ENCODE peak calls at places on chromosomes 12 and 14, in five cellular contexts. H is tibial artery, K is small intestine, T is upper lobe of right lung, G is OCI-LY7. R is an unnamed sample.
A peak's percentile ranks its signal among the peaks of the same experiment; 100 is the strongest.

GRCh38 chr12:52320784-52321400 is at the start of gene KRT83:
- DNase-seq in H (peak; percentile 46), K (no peak), T (no peak), G (no peak), R (no peak)

GRCh38 chr14:101819251-101819990 is 57.9 kb downstream of the PPP2R5C start:
- DNase-seq in H (no peak), K (peak; percentile 52), T (no peak), G (no peak), R (no peak)

GRCh38 chr14:59133202-59133601 is 55.3 kb upstream of the DAAM1 start:
- DNase-seq in H (no peak), K (no peak), T (no peak), G (no peak), R (no peak)

GRCh38 chr14:67571991-67572323 is 28.1 kb downstream of the PIGH start:
- DNase-seq in H (peak; percentile 50), K (peak; percentile 13), T (peak; percentile 61), G (no peak), R (no peak)

GRCh38 chr14:50311337-50311973 is 574 bp downstream of the L2HGDH start:
- DNase-seq in H (no peak), K (no peak), T (no peak), G (no peak), R (no peak)

GRCh38 chr12:64691793-64692583 is 67.2 kb downstream of the GNS start:
- DNase-seq in H (no peak), K (no peak), T (no peak), G (no peak), R (no peak)

GRCh38 chr14:20757963-20758362 is 10.2 kb upstream of the EDDM3B start:
- DNase-seq in H (no peak), K (peak; percentile 28), T (no peak), G (peak; percentile 20), R (no peak)

GRCh38 chr12:642633-643477 is 20.4 kb downstream of the NINJ2 start:
- DNase-seq in H (peak; percentile 87), K (peak; percentile 84), T (peak; percentile 94), G (peak; percentile 87), R (peak; percentile 82)

GRCh38 chr12:71810905-71811304 is 28.7 kb upstream of the TBC1D15 start:
- DNase-seq in H (no peak), K (peak; percentile 67), T (no peak), G (no peak), R (no peak)

GRCh38 chr12:121499929-121500793 is 80.7 kb downstream of the KDM2B start:
- DNase-seq in H (peak; percentile 85), K (peak; percentile 74), T (peak; percentile 89), G (peak; percentile 77), R (peak; percentile 79)

GRCh38 chr12:120903818-120904773 is at the start of gene SPPL3:
- DNase-seq in H (peak; percentile 94), K (peak; percentile 90), T (peak; percentile 96), G (peak; percentile 95), R (peak; percentile 95)

GRCh38 chr12:64385468-64385867 is 5.1 kb downstream of the C12orf56 start:
- DNase-seq in H (no peak), K (no peak), T (no peak), G (no peak), R (no peak)

GRCh38 chr12:44550377-44550776 is 325.7 kb downstream of the NELL2 start:
- DNase-seq in H (no peak), K (no peak), T (no peak), G (no peak), R (no peak)

GRCh38 chr14:46197856-46198255 is 453.7 kb downstream of the RPL10L start:
- DNase-seq in H (no peak), K (no peak), T (no peak), G (no peak), R (no peak)

GRCh38 chr12:3928538-3929220 is 55.5 kb upstream of the PARP11 start:
- DNase-seq in H (no peak), K (no peak), T (no peak), G (no peak), R (no peak)

GRCh38 chr14:75610839-75611238 is 32.4 kb downstream of the FLVCR2 start:
- DNase-seq in H (no peak), K (no peak), T (no peak), G (no peak), R (no peak)

GRCh38 chr12:34377243-34378035 is 355.1 kb downstream of the ALG10 start:
- DNase-seq in H (no peak), K (no peak), T (no peak), G (no peak), R (no peak)

GRCh38 chr12:58765653-58766554 is 154.4 kb downstream of the LRIG3 start:
- DNase-seq in H (no peak), K (peak; percentile 32), T (no peak), G (no peak), R (no peak)

GRCh38 chr14:67567654-67568053 is 32.4 kb downstream of the PIGH start:
- DNase-seq in H (peak; percentile 50), K (no peak), T (peak; percentile 31), G (no peak), R (no peak)

GRCh38 chr14:50957296-50957695 is 13.0 kb upstream of the PYGL start:
- DNase-seq in H (no peak), K (no peak), T (no peak), G (no peak), R (no peak)

GRCh38 chr12:24255920-24256635 is 306.6 kb upstream of the SOX5 start:
- DNase-seq in H (no peak), K (no peak), T (no peak), G (no peak), R (no peak)

GRCh38 chr14:69321601-69322330 is 61.8 kb downstream of the GALNT16 start:
- DNase-seq in H (peak; percentile 47), K (no peak), T (peak; percentile 51), G (no peak), R (no peak)

GRCh38 chr12:127400231-127400630 is 866.7 kb upstream of the TMEM132C start:
- DNase-seq in H (no peak), K (no peak), T (no peak), G (no peak), R (no peak)

GRCh38 chr14:98580131-98580678 is 691.8 kb downstream of the BCL11B start:
- DNase-seq in H (no peak), K (peak; percentile 4), T (no peak), G (peak; percentile 12), R (no peak)

GRCh38 chr12:132596016-132596415 is 14.4 kb downstream of the LRCOL1 start:
- DNase-seq in H (no peak), K (no peak), T (no peak), G (no peak), R (no peak)

GRCh38 chr12:88946377-88946997 is 366.2 kb upstream of the KITLG start:
- DNase-seq in H (no peak), K (no peak), T (no peak), G (no peak), R (peak; percentile 48)

GRCh38 chr12:125742413-125742812 is 677.2 kb downstream of the AACS start:
- DNase-seq in H (no peak), K (no peak), T (no peak), G (no peak), R (no peak)

GRCh38 chr14:79551591-79551990 is 659.7 kb downstream of the DIO2 start:
- DNase-seq in H (no peak), K (peak; percentile 7), T (no peak), G (no peak), R (no peak)

GRCh38 chr12:24111591-24111990 is 162.1 kb upstream of the SOX5 start:
- DNase-seq in H (no peak), K (no peak), T (no peak), G (no peak), R (no peak)

GRCh38 chr14:80944861-80945617 is 3.5 kb upstream of the CEP128 start:
- DNase-seq in H (no peak), K (no peak), T (no peak), G (no peak), R (no peak)

GRCh38 chr12:51907864-51908425 is 641 bp downstream of the ACVRL1 start:
- DNase-seq in H (peak; percentile 53), K (no peak), T (no peak), G (no peak), R (no peak)

GRCh38 chr14:73358187-73358586 is 100.2 kb downstream of the NUMB start:
- DNase-seq in H (no peak), K (no peak), T (no peak), G (no peak), R (no peak)

GRCh38 chr14:99687284-99688209 is 3.4 kb downstream of the CYP46A1 start:
- DNase-seq in H (peak; percentile 45), K (no peak), T (no peak), G (peak; percentile 67), R (no peak)

GRCh38 chr14:54762296-54762695 is 140.3 kb downstream of the GCH1 start:
- DNase-seq in H (no peak), K (no peak), T (no peak), G (no peak), R (no peak)

GRCh38 chr12:11754256-11754655 is 104.8 kb downstream of the ETV6 start:
- DNase-seq in H (no peak), K (no peak), T (no peak), G (no peak), R (no peak)
- H3K27ac ChIP-seq in H (peak overlapping the region; percentile 84), K (peak overlapping the region; percentile 28), T (no peak overlapping the region), G (peak overlapping the region; percentile 100), R (peak overlapping the region; percentile 34)

DNA sequence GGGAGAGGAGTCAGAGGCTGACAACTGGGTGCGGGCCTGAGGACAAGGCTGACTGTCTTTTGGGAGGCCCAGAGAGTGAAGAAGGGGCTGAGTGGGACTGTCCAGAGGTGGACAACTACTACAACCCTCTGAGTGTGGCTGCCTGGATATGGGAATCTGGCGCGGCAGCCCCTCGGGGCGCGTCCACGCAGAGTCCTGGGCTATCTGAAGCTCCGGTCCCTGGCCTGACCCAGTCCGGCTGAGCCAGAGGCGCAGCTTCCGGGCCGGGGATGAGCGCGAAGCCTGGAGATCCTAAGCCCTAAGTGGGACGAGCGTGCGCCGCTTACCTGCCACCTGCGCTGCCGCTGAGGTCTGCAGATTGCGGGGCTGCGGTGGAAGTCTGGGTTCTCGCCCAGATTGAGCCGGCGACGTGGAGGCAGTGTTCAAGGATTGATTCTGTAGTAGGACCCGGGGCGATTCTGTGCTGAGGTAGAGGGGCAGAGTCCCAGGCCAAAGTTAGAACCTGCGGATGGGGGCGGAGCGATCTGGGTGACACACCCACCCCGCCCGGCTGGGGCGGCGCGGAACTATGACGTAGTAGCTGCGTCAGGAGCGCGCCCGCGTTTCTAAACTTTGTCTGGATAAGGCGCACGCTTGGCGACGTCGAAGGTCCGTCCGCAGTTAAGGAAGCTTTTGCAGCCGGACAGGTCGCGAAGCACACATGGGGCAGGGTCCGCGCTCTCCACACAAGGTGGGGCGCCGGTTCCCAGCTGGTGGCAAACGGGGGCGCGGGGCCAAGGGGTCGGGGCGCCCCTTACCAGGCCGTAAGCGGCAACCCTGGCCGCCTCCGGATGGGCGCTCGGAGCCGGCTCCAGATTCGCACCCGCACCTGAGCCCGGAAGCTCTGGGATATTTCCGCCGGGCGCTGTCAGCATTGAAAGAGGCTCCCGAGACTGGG is at the start of the genes DHRS1 and NOP9:
- DNase-seq in H (peak; percentile 92), K (peak; percentile 93), T (peak; percentile 95), G (peak; percentile 94), R (peak; percentile 91)
- H3K27ac ChIP-seq in H (peak within 1 kb of the TSS; percentile 76), K (peak within 1 kb of the TSS; percentile 93), T (peak within 1 kb of the TSS; percentile 89), G (peak within 1 kb of the TSS; percentile 38), R (peak within 1 kb of the TSS; percentile 1)

GRCh38 chr12:6463858-6464257 is 6.6 kb downstream of the VAMP1 start:
- DNase-seq in H (no peak), K (no peak), T (peak; percentile 26), G (no peak), R (no peak)
- H3K27ac ChIP-seq in H (no peak overlapping the region), K (peak overlapping the region; percentile 59), T (peak overlapping the region; percentile 60), G (peak overlapping the region; percentile 93), R (peak overlapping the region; percentile 16)

DNA sequence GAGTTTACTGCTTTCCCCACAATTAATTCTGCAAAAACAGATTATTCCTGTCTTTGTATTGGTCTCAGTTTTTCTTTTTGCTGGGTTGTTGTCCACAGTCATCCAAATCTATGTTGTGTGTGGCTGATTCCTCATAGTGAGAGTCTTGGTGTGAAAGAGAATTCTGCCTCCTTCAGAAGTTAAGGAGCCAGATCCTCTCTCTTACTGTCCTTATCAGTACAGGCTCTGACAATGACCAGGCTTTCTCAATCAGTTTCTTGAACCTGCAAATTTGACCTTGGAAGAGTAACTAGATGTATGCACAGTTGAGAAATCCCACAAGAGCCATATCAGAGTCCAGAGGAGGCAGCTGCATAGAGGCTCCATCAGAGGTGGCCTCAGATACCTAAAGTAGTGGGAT is 5.4 kb upstream of the GALC start:
- DNase-seq in H (no peak), K (no peak), T (no peak), G (no peak), R (no peak)
- H3K27ac ChIP-seq in H (no peak overlapping the region), K (no peak overlapping the region), T (no peak overlapping the region), G (no peak overlapping the region), R (no peak overlapping the region)